ENCODE peak calls at places on chromosomes 5 and 9, in five cellular contexts. D is BE2C, G is GM12865, J is Calu3, N is WTC11. Y is an unnamed sample.

GRCh38 chr9:134930404-134930803 is 12.7 kb upstream of the FCN1 start:
- DNase-seq in J (no peak), G (peak), D (no peak), N (no peak), Y (no peak)

GRCh38 chr5:130710596-130710995 is 454.5 kb downstream of the HINT1 start:
- DNase-seq in J (peak), G (no peak), D (no peak), N (no peak), Y (no peak)

GRCh38 chr9:14704281-14704680 is 11.0 kb upstream of the ZDHHC21 start:
- DNase-seq in J (no peak), G (no peak), D (no peak), N (no peak), Y (no peak)

GRCh38 chr9:137034039-137034708 is 2.3 kb upstream of the FUT7 start:
- DNase-seq in N (no peak), J (no peak), G (no peak), D (no peak), Y (no peak)

GRCh38 chr5:66324357-66324756 is 180.3 kb downstream of the SREK1 start:
- DNase-seq in J (peak), G (no peak), D (peak), N (no peak), Y (no peak)

GRCh38 chr9:134052941-134053340 is 14.9 kb downstream of the BRD3 start:
- DNase-seq in J (no peak), D (no peak), N (no peak), G (no peak), Y (no peak)

GRCh38 chr5:90844931-90845330 is 286.3 kb downstream of the ADGRV1 start:
- DNase-seq in G (no peak), N (no peak), D (no peak), J (no peak), Y (no peak)

GRCh38 chr5:33795532-33795931 is 96.3 kb downstream of the ADAMTS12 start:
- DNase-seq in G (no peak), J (no peak), D (no peak), N (no peak), Y (no peak)

GRCh38 chr5:169805527-169805934 is 168.5 kb downstream of the DOCK2 start:
- DNase-seq in J (no peak), G (peak), D (no peak), N (no peak), Y (no peak)

GRCh38 chr9:132181796-132182521 is 20.1 kb downstream of the NTNG2 start:
- DNase-seq in N (no peak), D (peak), G (no peak), J (no peak), Y (no peak)

GRCh38 chr5:132211787-132212186 is 15.9 kb downstream of the P4HA2 start:
- DNase-seq in G (no peak), N (no peak), J (no peak), D (no peak), Y (no peak)

GRCh38 chr9:36946653-36947052 is 87.4 kb downstream of the PAX5 start:
- DNase-seq in J (no peak), D (no peak), N (no peak), G (no peak), Y (no peak)

GRCh38 chr5:102283111-102283797 is 12.8 kb downstream of the SLCO4C1 start:
- DNase-seq in N (no peak), D (no peak), J (no peak), G (no peak), Y (no peak)

GRCh38 chr5:20360243-20360642 is 372.2 kb upstream of the CDH18 start:
- DNase-seq in G (no peak), N (no peak), D (no peak), J (no peak), Y (no peak)

GRCh38 chr5:65027149-65027548 is 258.4 kb downstream of the CWC27 start:
- DNase-seq in D (no peak), J (no peak), G (peak), N (no peak), Y (no peak)

GRCh38 chr9:93258419-93258817 is 74.5 kb downstream of the WNK2 start:
- DNase-seq in N (no peak), G (no peak), J (no peak), D (no peak), Y (no peak)

GRCh38 chr5:4684946-4685345 is 455.2 kb upstream of the ADAMTS16 start:
- DNase-seq in D (no peak), N (no peak), G (no peak), J (no peak), Y (no peak)

GRCh38 chr5:4005335-4005734 is 409.7 kb downstream of the IRX1 start:
- DNase-seq in N (peak), D (no peak), G (no peak), J (no peak), Y (no peak)

GRCh38 chr5:108715408-108715807 is 32.3 kb upstream of the FER start:
- DNase-seq in D (no peak), J (no peak), G (no peak), N (no peak), Y (no peak)

GRCh38 chr9:134678671-134679443 is 37.3 kb downstream of the COL5A1 start:
- DNase-seq in D (no peak), G (no peak), J (no peak), N (no peak), Y (no peak)

GRCh38 chr9:130825051-130825651 is 9.9 kb upstream of the ABL1 start:
- DNase-seq in D (no peak), G (no peak), J (no peak), N (no peak), Y (no peak)

GRCh38 chr9:126838895-126839294 is 21.5 kb upstream of the ZBTB34 start:
- DNase-seq in N (no peak), J (no peak), D (no peak), G (peak), Y (no peak)

GRCh38 chr5:94407023-94407422 is 211.4 kb downstream of the KIAA0825 start:
- DNase-seq in J (no peak), D (no peak), N (no peak), G (peak), Y (no peak)

GRCh38 chr9:113548221-113549041 is 84.9 kb downstream of the RGS3 start:
- DNase-seq in N (no peak), D (no peak), G (peak), J (peak), Y (no peak)

GRCh38 chr9:35741740-35742139 is 7.3 kb downstream of the GBA2 start:
- DNase-seq in N (no peak), D (no peak), J (no peak), G (no peak), Y (no peak)

GRCh38 chr9:136721339-136722092 is 9.1 kb downstream of the DIPK1B start:
- DNase-seq in G (no peak), N (no peak), D (peak), J (no peak), Y (no peak)

GRCh38 chr5:52999357-52999949 is 10.3 kb downstream of the ITGA2 start:
- DNase-seq in G (no peak), J (no peak), D (no peak), N (no peak), Y (no peak)

GRCh38 chr9:10678790-10679189 is 66.0 kb upstream of the PTPRD start:
- DNase-seq in G (no peak), J (no peak), D (no peak), N (no peak), Y (no peak)

GRCh38 chr5:76046761-76047160 is 36.4 kb upstream of the SV2C start:
- DNase-seq in J (no peak), N (no peak), G (no peak), D (no peak), Y (no peak)

GRCh38 chr5:135127604-135128240 is 93.7 kb upstream of the PITX1 start:
- DNase-seq in G (no peak), N (no peak), J (peak), D (peak), Y (no peak)

GRCh38 chr9:133117271-133118178 is 3.5 kb downstream of the RALGDS start:
- DNase-seq in G (no peak), N (no peak), J (no peak), D (peak), Y (no peak)

GRCh38 chr9:115715656-115716055 is 437.9 kb upstream of the PAPPA start:
- DNase-seq in J (no peak), D (no peak), G (no peak), N (no peak), Y (no peak)

GRCh38 chr5:58276431-58276830 is 183.5 kb downstream of the PLK2 start:
- DNase-seq in D (no peak), N (no peak), J (no peak), G (no peak), Y (no peak)

GRCh38 chr9:34578241-34579096 is 11.1 kb downstream of the CNTFR start:
- DNase-seq in G (no peak), J (no peak), D (peak), N (peak), Y (no peak)

GRCh38 chr9:35658894-35659220 is 765 bp downstream of the CCDC107 start:
- DNase-seq in J (no peak), N (no peak), D (peak), G (peak), Y (no peak)

GRCh38 chr5:31449175-31449574 is 82.7 kb downstream of the DROSHA start:
- DNase-seq in G (no peak), J (no peak), N (no peak), D (no peak), Y (no peak)

GRCh38 chr9:5857928-5858327 is 25.0 kb upstream of the ERMP1 start:
- DNase-seq in J (no peak), D (no peak), N (no peak), G (no peak), Y (no peak)

GRCh38 chr9:117286245-117286644 is 128.6 kb downstream of the ASTN2 start:
- DNase-seq in D (peak), N (no peak), G (no peak), J (no peak), Y (no peak)

GRCh38 chr5:72917371-72917776 is 38.5 kb upstream of the FCHO2 start:
- DNase-seq in J (no peak), N (no peak), G (no peak), D (no peak), Y (no peak)

GRCh38 chr5:72921103-72921502 is 34.7 kb upstream of the FCHO2 start:
- DNase-seq in D (no peak), G (no peak), N (no peak), J (no peak), Y (no peak)

GRCh38 chr5:72925336-72926010 is 30.4 kb upstream of the FCHO2 start:
- DNase-seq in J (no peak), N (no peak), G (no peak), D (no peak), Y (no peak)

GRCh38 chr5:72921886-72922285 is 34.0 kb upstream of the FCHO2 start:
- DNase-seq in J (no peak), D (no peak), N (no peak), G (no peak), Y (no peak)

GRCh38 chr5:72920690-72921089 is 35.2 kb upstream of the FCHO2 start:
- DNase-seq in D (no peak), N (no peak), J (no peak), G (no peak), Y (no peak)
- TF ChIP-seq CTCF in D (peak), N (no peak), J (no peak), G (no peak), Y (no peak)

GRCh38 chr9:95115104-95115503 is 202.4 kb downstream of the FANCC start:
- DNase-seq in D (no peak), G (no peak), J (no peak), N (no peak), Y (no peak)

GRCh38 chr9:95112436-95113280 is 204.9 kb downstream of the FANCC start:
- DNase-seq in N (no peak), G (no peak), D (no peak), J (no peak), Y (no peak)

GRCh38 chr9:95116820-95117204 is 200.7 kb downstream of the FANCC start:
- DNase-seq in D (no peak), J (no peak), N (no peak), G (no peak), Y (no peak)

GRCh38 chr9:95111716-95112115 is 205.8 kb downstream of the FANCC start:
- DNase-seq in G (no peak), D (no peak), J (no peak), N (no peak), Y (no peak)

GRCh38 chr9:95116002-95116819 is 201.3 kb downstream of the FANCC start:
- DNase-seq in N (no peak), D (no peak), J (no peak), G (no peak), Y (no peak)
- TF ChIP-seq CTCF in N (no peak), D (peak), J (no peak), G (no peak), Y (no peak)

GRCh38 chr5:78887384-78888118 is 97.6 kb downstream of the ARSB start:
- DNase-seq in G (peak), D (no peak), J (no peak), N (no peak), Y (no peak)
- TF ChIP-seq CTCF in G (no peak), D (no peak), J (no peak), N (no peak), Y (no peak)

GRCh38 chr5:62268792-62269191 is 37.2 kb upstream of the KIF2A start:
- DNase-seq in G (no peak), N (no peak), J (no peak), D (no peak), Y (no peak)
- TF ChIP-seq CTCF in G (no peak), N (no peak), J (no peak), D (no peak), Y (no peak)

DNA sequence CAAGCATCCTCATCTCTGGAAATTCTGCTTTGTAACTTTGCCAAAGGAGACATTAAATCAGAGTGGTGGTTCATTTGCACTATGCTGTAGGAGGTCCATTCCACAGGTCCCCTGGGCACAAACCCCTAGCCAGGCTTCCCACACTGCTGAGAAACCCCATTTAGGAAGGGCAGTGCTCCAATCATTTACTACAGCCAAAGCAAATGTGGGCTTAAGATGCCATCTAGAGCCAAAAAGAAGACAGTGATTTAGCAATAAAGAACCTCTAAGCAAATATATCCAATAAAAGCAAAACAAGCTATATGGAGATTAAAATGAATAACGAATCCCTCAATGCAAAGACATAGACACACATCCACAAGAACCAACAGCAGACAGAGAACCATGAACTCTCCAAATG is 129.0 kb upstream of the ALDH1B1 start:
- DNase-seq in N (no peak), D (no peak), G (peak), J (peak), Y (no peak)
- TF ChIP-seq CTCF in N (no peak), D (peak), G (peak), J (no peak), Y (peak)

DNA sequence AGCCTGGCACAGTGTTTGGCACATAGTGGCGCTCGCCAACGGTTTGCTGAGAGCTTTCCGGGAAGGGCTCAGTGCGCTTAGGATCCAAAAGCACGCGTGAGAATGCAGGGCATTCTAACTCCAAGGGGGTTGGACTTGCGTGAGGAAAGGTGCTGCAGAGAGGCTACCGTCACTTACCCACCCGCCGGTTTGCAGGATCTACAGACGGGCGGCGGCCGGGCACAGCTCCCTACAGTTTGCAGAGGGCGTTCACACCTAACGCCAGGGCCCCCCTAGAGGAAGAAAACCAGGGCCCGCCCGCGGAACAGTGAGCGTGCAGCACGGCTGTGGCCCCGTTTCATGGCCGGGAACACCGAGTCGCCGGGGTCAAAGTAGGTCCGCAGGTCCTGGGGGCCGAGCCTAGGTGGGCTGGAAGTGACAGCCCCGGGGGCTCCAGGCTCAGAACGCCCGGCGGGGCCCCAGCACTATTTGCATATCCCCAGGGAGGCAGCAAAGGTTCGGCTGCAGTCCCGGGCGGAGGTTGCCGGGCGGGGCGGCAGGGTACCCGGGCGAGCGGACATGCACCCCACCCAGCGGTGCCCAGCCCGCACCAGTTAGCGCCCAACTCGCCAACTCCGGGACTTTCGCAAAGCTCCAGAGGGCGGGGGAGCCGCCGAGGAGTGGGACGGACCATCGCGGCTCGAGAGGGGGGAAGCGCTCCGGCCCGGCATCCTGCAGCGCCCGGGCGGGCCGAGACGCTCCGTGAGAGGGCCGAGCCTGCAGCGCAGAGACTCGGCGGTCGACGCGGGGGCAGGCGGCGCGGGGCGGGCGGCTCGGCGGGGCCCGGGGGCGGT is 498 bp upstream of the GALNT10 start:
- DNase-seq in G (peak), J (peak), N (peak), D (peak), Y (peak)
- TF ChIP-seq CTCF in G (peak), J (peak), N (no peak), D (peak), Y (peak)

GRCh38 chr9:129174724-129175514 is 3.1 kb downstream of the IER5L start:
- DNase-seq in J (peak), G (peak), N (peak), D (peak), Y (peak)
- TF ChIP-seq CTCF in J (no peak), G (no peak), N (no peak), D (no peak), Y (no peak)

GRCh38 chr9:1604942-1605560 is 410.1 kb upstream of the SMARCA2 start:
- DNase-seq in J (no peak), G (peak), D (no peak), N (no peak), Y (no peak)
- TF ChIP-seq CTCF in J (no peak), G (peak), D (peak), N (peak), Y (no peak)

DNA sequence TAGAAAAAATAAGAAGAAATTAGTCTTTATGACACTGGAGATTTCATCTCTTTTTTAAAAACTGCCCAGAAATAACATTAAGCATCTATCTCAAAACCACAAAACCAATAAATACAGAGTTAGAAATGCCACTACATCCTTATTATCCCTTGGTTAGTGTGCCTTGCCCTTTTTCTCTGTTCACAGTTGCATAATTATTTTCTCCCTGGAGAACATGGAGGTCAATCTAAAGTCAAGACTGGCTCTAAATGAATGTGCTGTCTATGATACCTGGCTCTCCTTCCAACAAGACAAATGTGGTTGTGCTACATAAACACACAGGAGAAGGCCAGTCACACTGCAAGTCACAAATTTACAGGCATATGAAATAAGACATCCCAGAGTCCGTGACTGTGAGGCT is 2.8 kb downstream of the FBN2 start:
- DNase-seq in D (no peak), G (no peak), J (no peak), N (no peak), Y (no peak)
- TF ChIP-seq CTCF in D (no peak), G (no peak), J (no peak), N (no peak), Y (no peak)

DNA sequence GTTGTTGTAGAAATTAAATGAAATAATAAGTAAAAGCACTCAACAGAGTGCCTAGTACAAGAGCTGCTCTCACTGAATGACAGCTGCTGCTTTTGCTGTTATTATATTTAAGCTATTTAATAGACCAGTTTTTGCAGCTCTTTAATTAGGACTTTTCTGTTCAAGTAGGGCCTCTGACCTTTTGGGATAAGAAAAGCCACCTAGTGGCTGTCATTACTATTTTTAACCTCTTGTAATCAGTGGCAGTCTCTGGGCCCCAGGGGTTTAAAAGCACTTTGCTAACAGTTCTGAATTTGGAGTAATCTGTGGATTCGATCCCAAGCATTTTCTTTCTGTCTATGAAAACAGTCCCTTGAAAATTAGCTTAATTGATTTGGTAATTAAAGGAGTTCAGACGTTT is 121.1 kb downstream of the NUDT12 start:
- DNase-seq in D (peak), N (no peak), G (no peak), J (no peak), Y (no peak)
- TF ChIP-seq CTCF in D (peak), N (peak), G (peak), J (no peak), Y (no peak)